ENCODE peak calls at places on chromosomes 3 and 15, in seven cellular contexts. B, M, D, I, U, Z and P are unnamed samples.

GRCh38 chr15:80514071-80514780 is 110.0 kb downstream of the ARNT2 start:
- DNase-seq in B (no peak), U (no peak), I (no peak), Z (no peak), M (peak), D (no peak), P (no peak)

GRCh38 chr15:91407237-91407889 is 307.3 kb downstream of the SV2B start:
- DNase-seq in B (peak), U (no peak), D (peak), I (no peak), M (peak), Z (no peak), P (no peak)

GRCh38 chr15:50257206-50257735 is 8.3 kb downstream of the HDC start:
- DNase-seq in D (no peak), M (no peak), B (no peak), U (no peak), I (no peak), Z (no peak), P (no peak)

GRCh38 chr3:34882764-34883163 is 756.6 kb upstream of the ARPP21 start:
- DNase-seq in D (no peak), I (no peak), Z (no peak), U (no peak), B (no peak), M (no peak), P (no peak)

GRCh38 chr15:48627260-48627969 is 18.1 kb downstream of the FBN1 start:
- DNase-seq in B (no peak), U (no peak), M (peak), I (no peak), Z (no peak), D (no peak), P (no peak)

GRCh38 chr3:176814252-176814651 is 383.0 kb downstream of the TBL1XR1 start:
- DNase-seq in Z (peak), D (no peak), B (no peak), M (peak), I (peak), U (no peak), P (no peak)

GRCh38 chr3:67863869-67864268 is 209.5 kb upstream of the SUCLG2 start:
- DNase-seq in M (peak), U (no peak), D (no peak), I (no peak), B (no peak), Z (peak), P (peak)

GRCh38 chr3:354433-354832 is 157.9 kb downstream of the CHL1 start:
- DNase-seq in M (peak), U (no peak), B (peak), Z (peak), D (peak), I (peak), P (peak)

GRCh38 chr3:152198655-152199054 is 70.1 kb upstream of the MBNL1 start:
- DNase-seq in U (no peak), D (no peak), B (no peak), Z (no peak), M (no peak), I (no peak), P (no peak)

GRCh38 chr15:44910981-44911625 is 45.4 kb upstream of the TERB2 start:
- DNase-seq in I (no peak), Z (no peak), M (peak), B (no peak), U (no peak), D (no peak), P (no peak)

GRCh38 chr3:184491867-184492615 is 69.5 kb upstream of the EPHB3 start:
- DNase-seq in B (no peak), Z (no peak), D (no peak), M (no peak), I (no peak), U (no peak), P (no peak)

GRCh38 chr3:122099255-122099654 is 44.1 kb downstream of the CD86 start:
- DNase-seq in Z (no peak), B (no peak), M (no peak), I (no peak), U (no peak), D (no peak), P (no peak)